ENCODE peak calls at places on chromosome 4, in four cellular contexts. J is A549, O is K562, I is HepG2. V is an unnamed sample.

GRCh38 chr4:5051692-5052423 is 578 bp downstream of the STK32B start:
- DNase-seq in I (no peak), J (peak; percentile 33), O (no peak), V (no peak)

GRCh38 chr4:33340168-33340567 is 2620.0 kb downstream of the PCDH7 start:
- DNase-seq in I (no peak), O (no peak), J (no peak), V (no peak)

GRCh38 chr4:174154455-174154854 is 129.0 kb downstream of the FBXO8 start:
- DNase-seq in J (peak; percentile 27), I (no peak), O (no peak), V (no peak)

GRCh38 chr4:27360651-27361347 is 500.2 kb downstream of the STIM2 start:
- DNase-seq in O (no peak), J (no peak), I (no peak), V (no peak)

GRCh38 chr4:68872442-68873217 is 56.8 kb downstream of the UGT2B10 start:
- DNase-seq in J (no peak), O (no peak), I (peak; percentile 89), V (no peak)

GRCh38 chr4:152357206-152357605 is 178.7 kb downstream of the FBXW7 start:
- DNase-seq in J (no peak), O (no peak), I (no peak), V (no peak)

GRCh38 chr4:28296239-28296638 is 1435.6 kb downstream of the STIM2 start:
- DNase-seq in J (no peak), O (no peak), I (no peak), V (no peak)

GRCh38 chr4:17780461-17781071 is 855 bp downstream of the FAM184B start:
- DNase-seq in O (no peak), J (no peak), I (no peak), V (no peak)

GRCh38 chr4:169899295-169899694 is 126.9 kb downstream of the MFAP3L start:
- DNase-seq in I (no peak), O (no peak), J (no peak), V (no peak)

GRCh38 chr4:120327276-120327675 is 260.6 kb upstream of the MAD2L1 start:
- DNase-seq in J (no peak), O (no peak), I (no peak), V (no peak)

GRCh38 chr4:56786955-56787354 is 34.5 kb downstream of the SPINK2 start:
- DNase-seq in O (no peak), I (no peak), J (no peak), V (no peak)

GRCh38 chr4:99029018-99029735 is 33.7 kb downstream of the METAP1 start:
- DNase-seq in I (no peak), J (no peak), O (no peak), V (no peak)

GRCh38 chr4:7067147-7067522 is 729 bp downstream of the GRPEL1 start:
- DNase-seq in O (no peak), I (peak; percentile 40), J (no peak), V (no peak)

GRCh38 chr4:156291317-156291716 is 337.7 kb upstream of the CTSO start:
- DNase-seq in I (no peak), O (no peak), J (no peak), V (no peak)

GRCh38 chr4:86594559-86595425 is 677 bp downstream of the PTPN13 start:
- DNase-seq in I (no peak), O (no peak), J (peak; percentile 21), V (no peak)

GRCh38 chr4:48016141-48017107 is at the start of the genes CNGA1 and NIPAL1:
- DNase-seq in J (peak; percentile 67), I (peak; percentile 66), O (peak; percentile 95), V (no peak)

GRCh38 chr4:184330008-184330400 is 112.3 kb upstream of the ENPP6 start:
- DNase-seq in O (no peak), J (no peak), I (no peak), V (peak; percentile 90)

GRCh38 chr4:143346208-143346607 is 9.5 kb downstream of the GAB1 start:
- DNase-seq in O (no peak), I (no peak), J (no peak), V (no peak)

GRCh38 chr4:3368841-3369760 is 72.7 kb upstream of the HGFAC start:
- DNase-seq in I (no peak), O (no peak), J (no peak), V (no peak)
- H3K4me3 ChIP-seq in I (no peak overlapping the region), O (no peak overlapping the region), J (no peak overlapping the region), V (no peak overlapping the region)

GRCh38 chr4:78186597-78187543 is 129.7 kb downstream of the FRAS1 start:
- DNase-seq in J (no peak), O (no peak), I (no peak), V (no peak)
- TF ChIP-seq USF2 in J (no peak), O (no peak), I (no peak), V (no peak)

GRCh38 chr4:107035711-107036601 is at the start of gene DKK2:
- DNase-seq in O (no peak), I (no peak), J (no peak), V (no peak)
- TF ChIP-seq HDAC2 in O (no peak), I (no peak), J (no peak), V (no peak)

GRCh38 chr4:141801558-141801957 is 165.2 kb downstream of the IL15 start:
- DNase-seq in I (no peak), J (no peak), O (no peak), V (no peak)
- H3K4me3 ChIP-seq in I (no peak overlapping the region), J (no peak overlapping the region), O (no peak overlapping the region), V (no peak overlapping the region)

DNA sequence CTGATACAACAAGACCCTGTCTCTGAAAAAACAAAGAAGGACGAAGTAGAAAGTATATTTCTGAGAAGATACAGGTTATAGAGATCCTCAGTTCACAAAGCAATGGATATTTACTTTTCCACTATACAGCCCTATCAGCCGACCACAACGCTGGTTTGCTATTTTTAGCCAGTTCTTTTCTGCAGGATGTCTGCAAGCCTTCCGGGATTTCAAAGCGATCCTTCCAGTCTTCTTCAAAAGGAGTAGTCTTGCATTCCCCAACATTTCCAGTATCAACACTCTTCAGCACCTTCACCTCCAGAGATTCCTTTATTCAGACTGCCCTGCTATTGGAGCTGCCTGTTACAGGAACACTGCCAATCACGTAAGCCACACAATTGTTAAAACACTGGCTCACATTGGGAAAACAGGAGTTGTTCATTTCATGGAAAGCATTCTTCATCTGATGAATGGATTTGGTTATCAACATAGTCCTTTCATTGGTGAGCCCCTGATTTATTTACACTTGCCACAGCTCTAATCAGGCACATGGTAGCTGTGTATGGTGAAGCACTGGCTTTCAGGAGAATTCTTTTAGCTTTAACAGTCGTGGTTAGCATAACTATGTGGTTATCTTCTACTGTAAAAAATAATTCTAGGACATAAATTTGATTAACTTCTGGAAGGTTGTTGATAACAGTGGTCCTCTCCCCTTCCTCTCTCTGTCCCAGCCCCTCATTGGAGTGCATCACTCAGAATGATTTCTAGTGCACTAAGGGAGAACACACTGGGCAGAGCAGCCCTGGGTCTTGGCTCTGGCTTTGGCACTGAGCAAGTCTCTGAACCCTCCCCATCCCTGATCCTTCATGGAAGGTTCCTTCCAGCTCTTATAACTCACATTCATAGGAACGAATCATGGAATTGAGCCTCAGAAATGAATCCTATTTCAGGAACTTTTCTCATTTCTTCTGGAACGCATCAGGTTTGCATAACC is 109.9 kb upstream of the SORBS2 start:
- DNase-seq in I (no peak), O (no peak), J (no peak), V (no peak)
- TF ChIP-seq USF2 in I (no peak), O (no peak), J (no peak), V (no peak)

GRCh38 chr4:150570862-150571261 is 11.1 kb upstream of the MAB21L2 start:
- DNase-seq in I (no peak), O (peak; percentile 20), J (no peak), V (no peak)
- TF ChIP-seq HDAC2 in I (no peak), O (peak; percentile 40), J (no peak), V (no peak)

GRCh38 chr4:101791189-101791572 is 651 bp downstream of the BANK1 start:
- DNase-seq in I (no peak), J (peak; percentile 15), O (no peak), V (no peak)
- H3K4me3 ChIP-seq in I (peak overlapping the region; percentile 70), J (peak overlapping the region; percentile 46), O (no peak overlapping the region), V (peak overlapping the region; percentile 59)

GRCh38 chr4:52187603-52188002 is 136.5 kb downstream of the SPATA18 start:
- DNase-seq in O (no peak), I (no peak), J (no peak), V (no peak)
- TF ChIP-seq USF2 in O (no peak), I (no peak), J (no peak), V (no peak)

GRCh38 chr4:72974694-72975487 is 94.6 kb downstream of the COX18 start:
- DNase-seq in I (no peak), J (no peak), O (no peak), V (no peak)
- TF ChIP-seq HDAC2 in I (no peak), J (no peak), O (no peak), V (no peak)

DNA sequence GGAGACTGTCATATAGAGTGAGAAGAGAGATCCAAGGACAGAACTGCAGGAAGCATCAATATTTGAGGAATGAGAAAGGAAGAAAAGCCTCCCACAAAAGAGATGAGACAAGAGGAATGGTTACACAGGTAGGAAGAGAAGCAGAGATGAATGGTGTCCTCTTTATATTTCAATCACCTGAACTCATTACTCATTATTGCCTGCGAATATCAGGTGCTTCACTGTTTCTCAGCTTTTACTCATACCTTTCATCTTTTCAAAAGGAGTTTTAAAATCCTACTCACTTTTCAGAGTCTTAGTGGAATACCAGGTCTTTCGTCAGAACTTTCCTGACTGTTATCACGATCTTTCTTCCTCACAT is 14.9 kb upstream of the SEC24D start:
- DNase-seq in O (no peak), J (no peak), I (no peak), V (no peak)
- H3K4me3 ChIP-seq in O (no peak overlapping the region), J (no peak overlapping the region), I (peak overlapping the region; percentile 53), V (peak overlapping the region; percentile 76)

V was measured in GM12878.